ENCODE peak calls at places on chromosomes 3 and 15, in nine cellular contexts. J, S, E, Q, U, G, N, M and H are unnamed samples.

GRCh38 chr3:150956376-150956775 is 16.2 kb downstream of the CLRN1 start:
- DNase-seq in J (peak; percentile 29), S (peak; percentile 6), E (peak; percentile 30), Q (no peak), U (peak; percentile 33), G (peak; percentile 59), N (no peak), M (no peak), H (no peak)

GRCh38 chr3:158106773-158107461 is 697 bp upstream of the SHOX2 start:
- DNase-seq in J (peak; percentile 35), S (no peak), E (no peak), Q (no peak), U (no peak), G (no peak), N (no peak), M (peak; percentile 53), H (no peak)

GRCh38 chr3:69784854-69785523 is 45.7 kb downstream of the MITF start:
- DNase-seq in J (peak; percentile 86), S (peak; percentile 48), E (peak; percentile 91), Q (no peak), U (peak; percentile 51), G (peak; percentile 76), N (no peak), M (no peak), H (no peak)

GRCh38 chr15:81101894-81102815 is 31.9 kb upstream of the CFAP161 start:
- DNase-seq in J (no peak), S (no peak), E (no peak), Q (no peak), U (no peak), G (no peak), N (no peak), M (no peak), H (no peak)

GRCh38 chr15:66294157-66294931 is 976 bp downstream of the DIS3L start:
- DNase-seq in J (peak; percentile 54), S (peak; percentile 54), E (peak; percentile 86), Q (no peak), U (peak; percentile 75), G (peak; percentile 79), N (no peak), M (peak; percentile 13), H (no peak)

GRCh38 chr3:13045904-13046568 is 27.2 kb downstream of the IQSEC1 start:
- DNase-seq in J (no peak), S (no peak), E (no peak), Q (no peak), U (no peak), G (no peak), N (no peak), M (no peak), H (no peak)

GRCh38 chr3:184656991-184657669 is 54.7 kb downstream of the MAGEF1 start:
- DNase-seq in J (peak; percentile 54), S (no peak), E (peak; percentile 65), Q (no peak), U (peak; percentile 51), G (peak; percentile 36), N (no peak), M (peak; percentile 24), H (no peak)

GRCh38 chr3:176562381-176562780 is 634.9 kb downstream of the TBL1XR1 start:
- DNase-seq in J (no peak), S (no peak), E (no peak), Q (no peak), U (no peak), G (no peak), N (no peak), M (no peak), H (no peak)

GRCh38 chr15:74367296-74367854 is at the start of gene CYP11A1:
- DNase-seq in J (no peak), S (no peak), E (no peak), Q (no peak), U (no peak), G (no peak), N (no peak), M (no peak), H (no peak)

GRCh38 chr3:20772869-20773268 is 586.9 kb upstream of the SGO1 start:
- DNase-seq in J (no peak), S (no peak), E (no peak), Q (no peak), U (no peak), G (no peak), N (no peak), M (no peak), H (no peak)

GRCh38 chr15:101088788-101089578 is 162.9 kb downstream of the CHSY1 start:
- DNase-seq in J (peak; percentile 50), S (no peak), E (peak; percentile 49), Q (peak; percentile 83), U (peak; percentile 74), G (peak; percentile 51), N (peak; percentile 64), M (peak; percentile 57), H (peak; percentile 46)

GRCh38 chr3:12353796-12354505 is 65.1 kb downstream of the PPARG start:
- DNase-seq in J (no peak), S (peak; percentile 8), E (no peak), Q (no peak), U (no peak), G (peak; percentile 77), N (no peak), M (no peak), H (no peak)

GRCh38 chr3:181629701-181630100 is 82.0 kb upstream of the SOX2 start:
- DNase-seq in J (no peak), S (no peak), E (no peak), Q (no peak), U (no peak), G (peak; percentile 25), N (no peak), M (no peak), H (no peak)

GRCh38 chr15:74569731-74570070 is 28.7 kb downstream of the ARID3B start:
- DNase-seq in J (no peak), S (no peak), E (no peak), Q (no peak), U (no peak), G (no peak), N (no peak), M (no peak), H (no peak)

GRCh38 chr3:3068358-3068881 is 41.8 kb downstream of the IL5RA start:
- DNase-seq in J (no peak), S (no peak), E (no peak), Q (no peak), U (no peak), G (no peak), N (no peak), M (no peak), H (no peak)

GRCh38 chr3:158802399-158803023 is 657 bp downstream of the MFSD1 start:
- DNase-seq in J (no peak), S (no peak), E (no peak), Q (no peak), U (no peak), G (no peak), N (no peak), M (no peak), H (no peak)

GRCh38 chr3:180926526-180926925 is 14.1 kb downstream of the FXR1 start:
- DNase-seq in J (no peak), S (no peak), E (no peak), Q (no peak), U (no peak), G (no peak), N (no peak), M (no peak), H (no peak)